ENCODE peak calls at places on chromosomes 2 and 18, in five cellular contexts. One of them, this sample, is unnamed.

GRCh38 chr2:203584784-203585183 is 49.7 kb upstream of the RAPH1 start:
- DNase-seq in GM12864: no peak
- DNase-seq in GM12865: no peak
- DNase-seq in CD4-positive, alpha-beta T cell: no peak
- DNase-seq in breast epithelium: no peak
- DNase-seq in this sample: no peak

GRCh38 chr2:8452979-8453903 is 228.6 kb upstream of the ID2 start:
- DNase-seq in GM12864: no peak
- DNase-seq in GM12865: no peak
- DNase-seq in CD4-positive, alpha-beta T cell: no peak
- DNase-seq in breast epithelium: no peak
- DNase-seq in this sample: no peak

GRCh38 chr18:60870261-60870966 is 462.8 kb upstream of the CDH20 start:
- DNase-seq in CD4-positive, alpha-beta T cell: no peak
- DNase-seq in GM12865: no peak
- DNase-seq in GM12864: no peak
- DNase-seq in breast epithelium: no peak
- DNase-seq in this sample: no peak

GRCh38 chr2:240987588-240987987 is 10.8 kb upstream of the SNED1 start:
- DNase-seq in breast epithelium: no peak
- DNase-seq in GM12864: no peak
- DNase-seq in CD4-positive, alpha-beta T cell: no peak
- DNase-seq in GM12865: no peak
- DNase-seq in this sample: no peak

GRCh38 chr2:119367472-119368099 is 809 bp downstream of the DBI start:
- DNase-seq in CD4-positive, alpha-beta T cell: peak; percentile 14
- DNase-seq in GM12864: no peak
- DNase-seq in breast epithelium: peak; percentile 44
- DNase-seq in GM12865: peak; percentile 64
- DNase-seq in this sample: peak; percentile 41

GRCh38 chr2:233831011-233831721 is 23.2 kb downstream of the HJURP start:
- DNase-seq in GM12864: no peak
- DNase-seq in GM12865: no peak
- DNase-seq in breast epithelium: no peak
- DNase-seq in CD4-positive, alpha-beta T cell: no peak
- DNase-seq in this sample: no peak

GRCh38 chr2:148702475-148702874 is 57.9 kb downstream of the EPC2 start:
- DNase-seq in breast epithelium: no peak
- DNase-seq in GM12865: no peak
- DNase-seq in GM12864: no peak
- DNase-seq in CD4-positive, alpha-beta T cell: no peak
- DNase-seq in this sample: no peak

GRCh38 chr18:50870138-50870845 is 8.6 kb upstream of the ME2 start:
- DNase-seq in breast epithelium: peak; percentile 44
- DNase-seq in GM12864: no peak
- DNase-seq in GM12865: no peak
- DNase-seq in CD4-positive, alpha-beta T cell: no peak
- DNase-seq in this sample: no peak

GRCh38 chr18:13589943-13590342 is 136.4 kb downstream of the FAM210A start:
- DNase-seq in breast epithelium: no peak
- DNase-seq in GM12865: no peak
- DNase-seq in GM12864: no peak
- DNase-seq in CD4-positive, alpha-beta T cell: no peak
- DNase-seq in this sample: no peak

GRCh38 chr2:222410534-222410933 is 13.8 kb upstream of the SGPP2 start:
- DNase-seq in GM12864: no peak
- DNase-seq in GM12865: no peak
- DNase-seq in CD4-positive, alpha-beta T cell: no peak
- DNase-seq in breast epithelium: no peak
- DNase-seq in this sample: no peak

GRCh38 chr2:166924967-166925366 is 36.7 kb downstream of the XIRP2 start:
- DNase-seq in CD4-positive, alpha-beta T cell: no peak
- DNase-seq in GM12864: no peak
- DNase-seq in GM12865: no peak
- DNase-seq in breast epithelium: no peak
- DNase-seq in this sample: no peak

GRCh38 chr2:71453404-71454220 is at the start of gene DYSF:
- DNase-seq in breast epithelium: no peak
- DNase-seq in GM12865: no peak
- DNase-seq in GM12864: no peak
- DNase-seq in CD4-positive, alpha-beta T cell: no peak
- DNase-seq in this sample: no peak

GRCh38 chr2:62794791-62795190 is 89.3 kb downstream of the EHBP1 start:
- DNase-seq in breast epithelium: no peak
- DNase-seq in GM12865: no peak
- DNase-seq in CD4-positive, alpha-beta T cell: no peak
- DNase-seq in GM12864: no peak
- DNase-seq in this sample: no peak

GRCh38 chr18:45998244-45998643 is 31.1 kb upstream of the EPG5 start:
- DNase-seq in GM12864: no peak
- DNase-seq in GM12865: no peak
- DNase-seq in breast epithelium: no peak
- DNase-seq in CD4-positive, alpha-beta T cell: peak; percentile 10
- DNase-seq in this sample: no peak

GRCh38 chr2:199466704-199467461 is 9.1 kb upstream of the SATB2 start:
- DNase-seq in GM12865: no peak
- DNase-seq in CD4-positive, alpha-beta T cell: no peak
- DNase-seq in breast epithelium: no peak
- DNase-seq in GM12864: no peak
- DNase-seq in this sample: no peak

GRCh38 chr2:202203348-202203747 is 35.0 kb downstream of the SUMO1 start:
- DNase-seq in CD4-positive, alpha-beta T cell: no peak
- DNase-seq in GM12865: peak; percentile 3
- DNase-seq in breast epithelium: no peak
- DNase-seq in GM12864: no peak
- DNase-seq in this sample: no peak

GRCh38 chr18:47531759-47532158 is 280.3 kb upstream of the SKOR2 start:
- DNase-seq in CD4-positive, alpha-beta T cell: no peak
- DNase-seq in GM12865: no peak
- DNase-seq in breast epithelium: no peak
- DNase-seq in GM12864: no peak
- DNase-seq in this sample: no peak
- TF ChIP-seq CTCF in CD4-positive, alpha-beta T cell: no peak
- TF ChIP-seq CTCF in GM12865: no peak
- TF ChIP-seq CTCF in breast epithelium: no peak
- TF ChIP-seq CTCF in GM12864: peak; percentile 19
- TF ChIP-seq CTCF in this sample: no peak

DNA sequence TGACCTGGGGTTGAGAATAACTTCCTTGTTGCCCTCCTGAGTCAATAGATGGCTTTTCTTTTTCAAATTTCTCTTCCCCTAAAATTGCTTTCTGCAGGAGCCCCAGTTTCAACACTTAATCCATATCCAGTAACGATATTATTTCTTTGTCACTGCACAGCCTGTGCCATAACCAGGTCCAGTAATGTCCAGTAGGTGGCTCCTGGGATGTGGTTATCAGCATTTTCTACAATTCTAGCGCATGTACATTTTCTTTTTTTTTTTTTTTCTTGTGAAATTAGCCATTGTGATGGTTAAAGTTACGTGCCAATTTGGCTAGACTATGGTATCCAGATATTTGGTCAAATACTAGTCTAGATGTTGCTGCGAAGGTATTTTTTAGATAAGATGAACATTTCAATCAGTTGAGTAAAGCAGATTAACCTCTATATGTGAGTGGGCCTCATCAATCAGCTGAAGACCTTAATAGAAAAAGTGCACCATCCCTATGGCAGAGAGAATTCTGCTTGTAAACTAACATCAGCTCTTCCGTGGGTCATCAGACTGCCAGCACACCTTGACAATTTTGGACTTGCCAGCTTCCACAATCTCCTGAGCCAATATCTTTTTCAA is 72.9 kb upstream of the SCG2 start:
- DNase-seq in GM12865: peak; percentile 10
- DNase-seq in GM12864: no peak
- DNase-seq in breast epithelium: no peak
- DNase-seq in CD4-positive, alpha-beta T cell: no peak
- DNase-seq in this sample: no peak
- TF ChIP-seq CTCF in GM12865: peak; percentile 27
- TF ChIP-seq CTCF in GM12864: peak; percentile 28
- TF ChIP-seq CTCF in breast epithelium: peak; percentile 18
- TF ChIP-seq CTCF in CD4-positive, alpha-beta T cell: no peak
- TF ChIP-seq CTCF in this sample: peak; percentile 55

DNA sequence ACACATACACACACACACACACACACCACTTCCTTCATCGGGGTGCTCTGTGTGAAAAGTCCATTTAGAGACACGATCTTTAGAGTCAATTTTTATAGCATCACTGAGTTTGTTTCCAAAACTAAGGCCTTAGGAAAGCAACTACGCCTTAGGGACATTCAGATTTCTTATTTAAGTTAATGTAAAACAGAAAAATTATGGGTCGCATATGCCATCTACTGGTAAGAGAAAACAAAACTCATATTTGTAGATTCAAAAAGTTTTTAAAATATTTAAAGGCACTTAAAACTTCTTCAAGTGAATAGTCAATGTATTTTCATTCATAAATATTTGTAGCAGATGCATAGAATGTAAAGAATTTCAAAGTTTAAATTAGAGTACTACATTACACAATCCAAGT is 166.2 kb downstream of the ATAD2B start:
- DNase-seq in CD4-positive, alpha-beta T cell: no peak
- DNase-seq in breast epithelium: no peak
- DNase-seq in GM12865: no peak
- DNase-seq in GM12864: no peak
- DNase-seq in this sample: no peak
- TF ChIP-seq CTCF in CD4-positive, alpha-beta T cell: no peak
- TF ChIP-seq CTCF in breast epithelium: no peak
- TF ChIP-seq CTCF in GM12865: no peak
- TF ChIP-seq CTCF in GM12864: no peak
- TF ChIP-seq CTCF in this sample: peak; percentile 37

DNA sequence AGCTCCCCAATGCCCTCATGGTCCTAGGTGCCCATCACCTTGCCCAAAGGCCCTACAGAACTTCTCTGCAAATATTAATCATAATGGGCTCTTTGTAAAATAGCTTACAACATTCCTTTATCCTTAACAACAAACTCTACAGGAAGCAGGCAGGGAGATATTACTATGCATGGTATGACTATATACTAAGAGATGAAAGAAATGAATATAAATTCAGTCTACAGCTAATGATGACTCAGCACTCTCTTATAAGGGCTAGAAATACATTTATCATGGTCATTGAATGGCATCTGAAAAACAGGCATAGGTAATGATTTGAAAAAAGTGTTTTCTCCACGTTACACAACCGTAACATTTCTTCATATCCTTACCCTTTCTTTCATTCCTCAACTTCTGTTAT is 254.8 kb upstream of the DSEL start:
- DNase-seq in GM12865: no peak
- DNase-seq in CD4-positive, alpha-beta T cell: no peak
- DNase-seq in GM12864: no peak
- DNase-seq in breast epithelium: no peak
- DNase-seq in this sample: no peak
- TF ChIP-seq CTCF in GM12865: no peak
- TF ChIP-seq CTCF in CD4-positive, alpha-beta T cell: no peak
- TF ChIP-seq CTCF in GM12864: no peak
- TF ChIP-seq CTCF in breast epithelium: no peak
- TF ChIP-seq CTCF in this sample: no peak

GRCh38 chr18:57587262-57587661 is 760 bp upstream of the FECH start:
- DNase-seq in GM12864: no peak
- DNase-seq in breast epithelium: no peak
- DNase-seq in GM12865: no peak
- DNase-seq in CD4-positive, alpha-beta T cell: no peak
- DNase-seq in this sample: no peak

GRCh38 chr18:57585421-57585820 is 1.1 kb downstream of the FECH start:
- DNase-seq in GM12864: no peak
- DNase-seq in CD4-positive, alpha-beta T cell: no peak
- DNase-seq in breast epithelium: no peak
- DNase-seq in GM12865: no peak
- DNase-seq in this sample: no peak

GRCh38 chr18:57589162-57589561 is 2.7 kb upstream of the FECH start:
- DNase-seq in breast epithelium: no peak
- DNase-seq in CD4-positive, alpha-beta T cell: no peak
- DNase-seq in GM12864: no peak
- DNase-seq in GM12865: no peak
- DNase-seq in this sample: no peak

GRCh38 chr18:57585846-57586242 is 658 bp downstream of the FECH start:
- DNase-seq in CD4-positive, alpha-beta T cell: no peak
- DNase-seq in breast epithelium: no peak
- DNase-seq in GM12865: peak; percentile 20
- DNase-seq in GM12864: no peak
- DNase-seq in this sample: no peak

GRCh38 chr18:57586243-57587049 is at the start of gene FECH:
- DNase-seq in CD4-positive, alpha-beta T cell: peak; percentile 54
- DNase-seq in GM12864: peak; percentile 19
- DNase-seq in breast epithelium: peak; percentile 52
- DNase-seq in GM12865: peak; percentile 81
- DNase-seq in this sample: peak; percentile 51
- TF ChIP-seq CTCF in CD4-positive, alpha-beta T cell: no peak
- TF ChIP-seq CTCF in GM12864: no peak
- TF ChIP-seq CTCF in breast epithelium: no peak
- TF ChIP-seq CTCF in GM12865: no peak
- TF ChIP-seq CTCF in this sample: peak; percentile 19

DNA sequence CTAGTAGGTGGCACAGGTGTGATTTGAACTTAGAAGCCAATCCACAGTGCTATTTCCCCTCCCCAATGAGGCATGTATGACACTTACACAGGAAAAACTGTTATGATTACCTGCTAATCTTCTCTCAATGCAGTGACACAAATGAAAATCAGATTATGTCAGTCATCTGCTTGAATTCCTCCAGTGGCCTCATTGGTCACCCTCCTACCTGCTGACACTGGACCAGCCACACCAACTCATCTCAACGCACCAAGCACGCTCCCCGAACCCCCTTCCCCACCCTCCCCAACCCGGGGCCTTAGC is 82.2 kb upstream of the SEC11C start:
- DNase-seq in breast epithelium: no peak
- DNase-seq in GM12864: no peak
- DNase-seq in GM12865: no peak
- DNase-seq in CD4-positive, alpha-beta T cell: no peak
- DNase-seq in this sample: no peak
- TF ChIP-seq CTCF in breast epithelium: no peak
- TF ChIP-seq CTCF in GM12864: no peak
- TF ChIP-seq CTCF in GM12865: no peak
- TF ChIP-seq CTCF in CD4-positive, alpha-beta T cell: peak; percentile 6
- TF ChIP-seq CTCF in this sample: no peak

This sample was measured in progenitor cell of endocrine pancreas.